ENCODE peak calls at places on chromosomes 1 and 21, in seven cellular contexts. Y is aorta, X is heart right ventricle, Z is uterus, R is neuronal stem cell, P is adrenal gland, I is NT2/D1. B is an unnamed sample.
A peak's percentile ranks its signal among the peaks of the same experiment; 100 is the strongest.

GRCh38 chr1:8111560-8111959 is 85.5 kb upstream of the ERRFI1 start:
- DNase-seq in Y (no peak), X (no peak), Z (no peak), R (no peak), P (no peak), I (no peak), B (no peak)

GRCh38 chr1:118993712-118994049 is 5.5 kb upstream of the TBX15 start:
- DNase-seq in Y (no peak), X (no peak), Z (no peak), R (no peak), P (no peak), I (no peak), B (no peak)

GRCh38 chr1:85569122-85569521 is 11.4 kb upstream of the CCN1 start:
- DNase-seq in Y (no peak), X (no peak), Z (no peak), R (no peak), P (no peak), I (no peak), B (no peak)

GRCh38 chr1:235069577-235070563 is 58.8 kb downstream of the TOMM20 start:
- DNase-seq in Y (peak; percentile 82), X (peak; percentile 78), Z (no peak), R (no peak), P (peak; percentile 86), I (no peak), B (no peak)

GRCh38 chr1:113219377-113219776 is 146.4 kb downstream of the LRIG2 start:
- DNase-seq in Y (no peak), X (no peak), Z (no peak), R (no peak), P (no peak), I (no peak), B (no peak)

GRCh38 chr1:83033682-83034081 is 965.2 kb downstream of the TTLL7 start:
- DNase-seq in Y (no peak), X (no peak), Z (no peak), R (no peak), P (no peak), I (no peak), B (no peak)

GRCh38 chr1:182163821-182164223 is 102.3 kb upstream of the ZNF648 start:
- DNase-seq in Y (peak; percentile 51), X (no peak), Z (peak; percentile 57), R (no peak), P (peak; percentile 52), I (no peak), B (no peak)

GRCh38 chr21:33662046-33662445 is 19.7 kb downstream of the ITSN1 start:
- DNase-seq in Y (no peak), X (no peak), Z (no peak), R (no peak), P (no peak), I (no peak), B (no peak)

GRCh38 chr1:38576241-38576640 is 283.3 kb downstream of the RRAGC start:
- DNase-seq in Y (no peak), X (no peak), Z (no peak), R (no peak), P (no peak), I (no peak), B (no peak)

GRCh38 chr1:161506336-161507223 is 1.3 kb downstream of the FCGR2A start:
- DNase-seq in Y (peak; percentile 73), X (peak; percentile 16), Z (no peak), R (no peak), P (no peak), I (no peak), B (no peak)

GRCh38 chr1:42933060-42933586 is 25.5 kb downstream of the SLC2A1 start:
- DNase-seq in Y (no peak), X (no peak), Z (no peak), R (no peak), P (no peak), I (no peak), B (no peak)
- H3K4me1 ChIP-seq in Y (no peaks in the 10 kb centered on the region), X (peaks cover 42% of the 10 kb centered on the region), Z (no peaks in the 10 kb centered on the region), R (peaks cover 48% of the 10 kb centered on the region), P (no peaks in the 10 kb centered on the region), I (peaks cover 21% of the 10 kb centered on the region), B (no peaks in the 10 kb centered on the region)

GRCh38 chr1:185895208-185895900 is 161.2 kb downstream of the HMCN1 start:
- DNase-seq in Y (no peak), X (no peak), Z (no peak), R (no peak), P (no peak), I (no peak), B (no peak)
- H3K4me3 ChIP-seq in Y (no peak overlapping the region), X (no peak overlapping the region), Z (no peak overlapping the region), R (no peak overlapping the region), P (no peak overlapping the region), I (no peak overlapping the region), B (no peak overlapping the region)

GRCh38 chr1:156467385-156467784 is 33.2 kb downstream of the MEF2D start:
- DNase-seq in Y (no peak), X (no peak), Z (no peak), R (no peak), P (no peak), I (no peak), B (no peak)
- H3K36me3 ChIP-seq in Y (peaks cover 4% of the 10 kb centered on the region), X (peaks cover 78% of the 10 kb centered on the region), Z (no peaks in the 10 kb centered on the region), R (peaks cover 11% of the 10 kb centered on the region), P (peaks cover 78% of the 10 kb centered on the region), I (peaks cover 66% of the 10 kb centered on the region), B (peaks cover 8% of the 10 kb centered on the region)

GRCh38 chr1:27885114-27885528 is 12.8 kb downstream of the THEMIS2 start:
- DNase-seq in Y (peak; percentile 61), X (no peak), Z (no peak), R (no peak), P (no peak), I (no peak), B (no peak)

GRCh38 chr1:27886353-27886679 is 14.0 kb downstream of the THEMIS2 start:
- DNase-seq in Y (no peak), X (no peak), Z (no peak), R (no peak), P (no peak), I (no peak), B (no peak)

GRCh38 chr1:27884182-27884954 is 12.0 kb downstream of the THEMIS2 start:
- DNase-seq in Y (peak; percentile 55), X (no peak), Z (no peak), R (no peak), P (no peak), I (no peak), B (no peak)

GRCh38 chr1:27886744-27887143 is 14.4 kb downstream of the THEMIS2 start:
- DNase-seq in Y (no peak), X (no peak), Z (no peak), R (no peak), P (no peak), I (no peak), B (no peak)

DNA sequence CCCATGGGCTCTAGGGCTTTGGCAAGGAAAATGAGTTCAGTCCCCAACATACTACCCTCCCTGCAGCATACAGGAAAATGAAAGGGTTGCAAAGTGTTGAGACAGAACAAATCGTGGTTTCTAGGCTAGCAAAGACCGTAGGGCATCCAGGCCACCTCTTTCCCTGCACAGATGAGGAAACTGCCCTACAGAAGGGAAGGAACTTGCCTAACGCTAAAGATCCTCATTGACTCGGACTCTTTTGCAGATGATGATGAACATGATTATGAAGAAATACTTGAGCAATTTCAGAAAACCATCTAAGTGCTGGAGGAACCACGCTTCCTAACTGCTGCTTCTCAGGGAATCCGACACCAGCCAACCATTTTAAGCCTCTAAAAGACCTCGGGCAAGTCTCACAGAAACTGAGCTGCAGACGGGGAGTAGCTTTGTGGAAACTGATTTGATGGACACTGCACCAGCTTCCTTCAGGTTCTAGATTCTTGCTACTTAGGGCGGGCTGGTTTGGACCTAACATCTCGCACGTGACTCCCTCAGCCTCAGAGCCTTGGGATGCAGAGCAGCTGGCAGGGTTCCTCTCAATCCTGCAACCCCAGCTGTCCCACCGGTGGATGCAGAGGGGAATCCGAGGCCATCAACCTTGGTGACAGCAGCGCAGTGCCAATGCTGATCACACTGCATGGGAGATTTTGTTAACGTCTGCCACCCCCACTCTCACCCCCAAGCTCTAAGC is 13.4 kb downstream of the THEMIS2 start:
- DNase-seq in Y (no peak), X (no peak), Z (no peak), R (no peak), P (no peak), I (no peak), B (no peak)
- H3K4me1 ChIP-seq in Y (no peaks in the 10 kb centered on the region), X (no peaks in the 10 kb centered on the region), Z (no peaks in the 10 kb centered on the region), R (no peaks in the 10 kb centered on the region), P (no peaks in the 10 kb centered on the region), I (peaks cover 9% of the 10 kb centered on the region), B (no peaks in the 10 kb centered on the region)

B was measured in iPS DF 6.9.